ENCODE peak calls at places on chromosomes 1 and 21, in ten cellular contexts. X is chondrocyte, S is kidney, Y is HFFc6, H is pancreas, C is BJ, F is astrocyte of the spinal cord, M is left ventricle myocardium inferior, G is DND-41, R is GM20000. N is an unnamed sample.

GRCh38 chr1:201291917-201292316 is 8.6 kb downstream of the PKP1 start:
- DNase-seq in Y (no peak), S (no peak), X (no peak), M (no peak), H (no peak), F (no peak), G (peak), C (no peak), R (no peak), N (no peak)

GRCh38 chr1:152870831-152871730 is 7.0 kb upstream of the SMCP start:
- DNase-seq in C (no peak), R (no peak), H (no peak), S (no peak), M (no peak), X (no peak), Y (peak), F (peak), G (peak), N (no peak)

GRCh38 chr21:15066231-15066577 is 1.4 kb upstream of the NRIP1 start:
- DNase-seq in C (no peak), G (no peak), H (no peak), R (no peak), S (no peak), X (no peak), Y (no peak), M (no peak), F (peak), N (no peak)

GRCh38 chr1:93446837-93447451 is 974 bp upstream of the FNBP1L start:
- DNase-seq in S (no peak), G (no peak), F (no peak), M (no peak), Y (no peak), C (no peak), X (no peak), H (peak), R (peak), N (no peak)

GRCh38 chr1:235127774-235128452 is 724 bp downstream of the TOMM20 start:
- DNase-seq in M (no peak), R (no peak), S (no peak), F (peak), Y (no peak), C (no peak), G (peak), H (no peak), X (no peak), N (peak)

GRCh38 chr1:36359911-36360310 is 25.8 kb downstream of the STK40 start:
- DNase-seq in C (no peak), R (no peak), M (no peak), Y (no peak), F (no peak), S (no peak), H (no peak), X (no peak), G (no peak), N (no peak)

GRCh38 chr1:205229916-205230700 is 2.4 kb downstream of the TMCC2 start:
- DNase-seq in G (no peak), M (no peak), S (no peak), C (no peak), X (no peak), R (no peak), Y (no peak), H (no peak), F (no peak), N (peak)

GRCh38 chr1:52978045-52978444 is 51.0 kb downstream of the SCP2 start:
- DNase-seq in H (no peak), R (no peak), F (no peak), G (no peak), C (no peak), Y (no peak), S (no peak), M (no peak), X (no peak), N (no peak)

GRCh38 chr1:182602945-182603645 is 1.1 kb downstream of the RGS16 start:
- DNase-seq in G (peak), M (no peak), Y (no peak), S (no peak), F (no peak), X (no peak), C (no peak), H (no peak), R (no peak), N (no peak)

GRCh38 chr1:219416598-219417238 is 196.2 kb downstream of the ZC3H11B start:
- DNase-seq in G (peak), H (peak), S (no peak), Y (peak), F (peak), C (no peak), M (peak), R (peak), X (no peak), N (no peak)

GRCh38 chr1:18090636-18091035 is 17.0 kb upstream of the IGSF21 start:
- DNase-seq in C (no peak), Y (no peak), X (no peak), S (no peak), M (no peak), G (no peak), F (no peak), H (no peak), R (no peak), N (no peak)

GRCh38 chr21:46099476-46099875 is 1.6 kb downstream of the COL6A2 start:
- DNase-seq in R (no peak), G (no peak), C (no peak), Y (no peak), F (no peak), S (peak), M (peak), X (peak), H (peak), N (peak)

GRCh38 chr1:162854245-162854860 is 6.6 kb downstream of the CCDC190 start:
- DNase-seq in F (peak), M (peak), S (no peak), H (no peak), R (peak), G (peak), X (no peak), Y (peak), C (peak), N (no peak)

GRCh38 chr1:35810096-35810860 is 2.5 kb downstream of the AGO4 start:
- DNase-seq in R (no peak), C (no peak), X (no peak), S (no peak), H (no peak), M (no peak), F (peak), Y (peak), G (no peak), N (no peak)

GRCh38 chr1:192159034-192159433 is 772 bp downstream of the RGS18 start:
- DNase-seq in M (no peak), C (no peak), S (no peak), G (peak), R (no peak), Y (no peak), X (no peak), F (no peak), H (no peak), N (no peak)

GRCh38 chr21:40548134-40548533 is 298.8 kb downstream of the DSCAM start:
- DNase-seq in C (no peak), Y (no peak), R (no peak), S (no peak), F (no peak), H (no peak), G (no peak), X (no peak), M (no peak), N (no peak)

GRCh38 chr1:111496398-111496797 is 7.0 kb downstream of the ADORA3 start:
- DNase-seq in R (no peak), Y (no peak), F (no peak), C (no peak), M (no peak), X (no peak), G (no peak), S (no peak), H (no peak), N (no peak)

GRCh38 chr1:203173566-203173965 is 2.1 kb downstream of the MYBPH start:
- DNase-seq in H (peak), G (no peak), Y (no peak), S (peak), F (no peak), R (peak), C (no peak), X (no peak), M (no peak), N (no peak)

GRCh38 chr1:180842482-180842881 is 70.2 kb upstream of the KIAA1614 start:
- DNase-seq in S (no peak), C (no peak), Y (no peak), R (no peak), H (no peak), F (peak), G (no peak), X (no peak), M (no peak), N (no peak)

GRCh38 chr1:162056568-162056967 is 12.9 kb upstream of the NOS1AP start:
- DNase-seq in Y (no peak), S (no peak), F (no peak), R (no peak), H (no peak), C (no peak), M (no peak), G (no peak), X (no peak), N (no peak)

GRCh38 chr1:100053727-100054126 is 79.0 kb downstream of the SASS6 start:
- DNase-seq in M (no peak), R (no peak), X (no peak), Y (no peak), H (no peak), G (no peak), S (no peak), F (no peak), C (no peak), N (no peak)

GRCh38 chr1:109438798-109439297 is 12.6 kb upstream of the PSMA5 start:
- DNase-seq in C (peak), G (no peak), R (peak), X (no peak), Y (peak), M (no peak), S (no peak), H (no peak), F (peak), N (no peak)

GRCh38 chr1:248786106-248786665 is 30.6 kb upstream of the LYPD8 start:
- DNase-seq in M (no peak), Y (no peak), X (no peak), H (no peak), R (no peak), S (no peak), C (no peak), F (no peak), G (no peak), N (no peak)

GRCh38 chr1:94702440-94702810 is 117.7 kb upstream of the SLC44A3 start:
- DNase-seq in H (no peak), M (no peak), G (no peak), Y (no peak), S (no peak), R (no peak), F (peak), C (peak), X (no peak), N (no peak)

GRCh38 chr1:77825356-77825709 is 45.9 kb downstream of the MIGA1 start:
- DNase-seq in X (no peak), R (peak), Y (peak), F (peak), H (no peak), M (no peak), G (no peak), S (no peak), C (peak), N (no peak)

GRCh38 chr1:222754386-222755139 is 17.6 kb downstream of the FAM177B start:
- DNase-seq in H (no peak), C (peak), G (no peak), X (no peak), F (peak), M (peak), Y (peak), R (no peak), S (peak), N (no peak)

DNA sequence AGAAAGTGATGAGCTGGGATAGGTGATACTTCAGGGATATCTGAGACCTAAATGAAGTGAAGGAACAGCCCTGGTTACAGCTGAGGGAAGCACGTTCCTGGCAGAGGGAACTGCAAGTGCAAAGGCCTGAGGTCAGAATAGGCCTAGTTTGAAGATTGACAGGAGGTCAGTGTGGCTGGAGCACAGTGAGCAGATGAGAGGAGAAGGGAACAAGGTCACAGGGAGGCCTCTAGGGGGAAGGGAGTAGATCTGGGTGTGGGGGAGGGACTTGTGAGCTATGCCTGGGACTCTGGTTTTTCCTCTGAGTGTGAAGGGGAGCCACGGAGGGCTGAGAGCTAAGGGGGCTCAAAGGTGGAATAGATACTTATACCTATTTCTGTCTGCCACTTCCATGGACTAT is 736.4 kb downstream of the MATN1 start:
- DNase-seq in S (no peak), Y (no peak), R (no peak), F (no peak), C (no peak), G (no peak), M (no peak), X (no peak), H (no peak), N (peak)
- TF ChIP-seq CTCF in S (no peak), Y (no peak), R (no peak), F (no peak), C (no peak), G (no peak), M (no peak), X (no peak), H (no peak), N (no peak)

DNA sequence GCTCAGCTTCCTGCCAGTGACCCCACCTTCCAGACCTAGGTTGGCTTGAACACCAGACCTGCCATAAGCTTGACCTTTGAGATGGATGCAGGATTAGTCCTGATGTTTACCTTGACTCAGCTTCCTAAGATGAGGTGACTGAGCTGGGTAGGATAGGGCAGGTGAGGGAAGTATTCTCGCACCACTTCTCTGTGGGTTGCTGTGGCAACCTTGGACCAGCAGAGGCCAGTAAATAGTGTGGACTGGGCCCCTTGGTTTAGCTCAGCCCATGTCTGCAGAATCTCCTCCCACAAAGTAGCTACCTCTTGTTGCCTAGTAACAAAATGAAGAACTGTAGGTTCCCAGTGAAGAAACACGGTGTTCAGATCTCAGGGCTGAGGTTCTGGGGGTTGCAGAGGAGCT is 8.4 kb downstream of the RPS6KA1 start:
- DNase-seq in X (no peak), S (no peak), M (no peak), G (no peak), C (no peak), R (peak), Y (peak), H (no peak), F (peak), N (no peak)
- TF ChIP-seq CTCF in X (peak), S (no peak), M (peak), G (peak), C (peak), R (peak), Y (peak), H (no peak), F (peak), N (peak)

GRCh38 chr1:70871790-70872189 is 175.8 kb downstream of the PTGER3 start:
- DNase-seq in S (no peak), Y (no peak), X (no peak), M (no peak), G (no peak), R (no peak), H (no peak), F (no peak), C (no peak), N (no peak)

GRCh38 chr1:70864302-70864701 is 183.3 kb downstream of the PTGER3 start:
- DNase-seq in X (no peak), G (no peak), C (peak), Y (peak), M (no peak), S (no peak), F (no peak), R (no peak), H (no peak), N (no peak)

GRCh38 chr1:70863256-70863655 is 184.4 kb downstream of the PTGER3 start:
- DNase-seq in C (no peak), Y (peak), G (no peak), M (no peak), X (no peak), H (no peak), F (no peak), R (no peak), S (no peak), N (no peak)

GRCh38 chr1:70866522-70867256 is 180.9 kb downstream of the PTGER3 start:
- DNase-seq in C (no peak), R (no peak), F (no peak), G (peak), Y (no peak), S (no peak), X (no peak), H (no peak), M (no peak), N (no peak)
- TF ChIP-seq CTCF in C (no peak), R (no peak), F (no peak), G (peak), Y (no peak), S (no peak), X (no peak), H (no peak), M (no peak), N (no peak)

DNA sequence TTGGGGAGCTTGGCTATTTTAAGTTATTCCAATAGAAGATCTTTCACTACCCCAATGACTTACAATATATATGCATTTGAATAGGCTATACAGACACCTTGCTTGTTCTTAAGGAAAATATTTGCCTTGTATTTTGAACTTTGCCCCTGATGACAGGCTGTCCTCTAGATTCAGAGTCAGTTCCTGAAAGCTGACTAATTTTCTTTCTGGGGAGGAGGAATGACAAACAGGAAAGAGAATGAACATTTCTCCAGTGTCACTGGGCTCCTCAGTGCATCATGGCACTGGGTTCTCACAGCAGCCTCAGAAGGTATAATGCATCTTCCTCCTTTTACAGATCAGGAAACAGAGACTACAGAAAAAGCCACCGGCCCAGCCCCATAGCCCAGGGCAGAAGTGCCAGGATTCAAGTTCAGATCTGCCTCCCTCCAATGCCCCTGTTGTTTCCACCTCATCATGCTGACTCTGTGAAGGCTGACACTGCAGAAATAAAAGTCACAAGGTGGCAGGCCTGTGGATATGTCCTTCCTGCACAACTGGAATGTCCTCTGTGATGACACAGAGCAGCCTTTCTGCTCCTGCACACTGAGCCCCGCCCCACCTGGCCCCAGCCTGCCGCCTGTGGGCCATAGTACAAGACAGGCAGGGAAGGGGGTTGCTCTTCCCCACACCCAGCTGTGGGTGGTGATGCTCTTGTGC is 6.6 kb downstream of the TTC22 start:
- DNase-seq in C (no peak), Y (peak), G (no peak), F (no peak), X (no peak), M (no peak), R (no peak), H (no peak), S (no peak), N (no peak)
- TF ChIP-seq CTCF in C (no peak), Y (no peak), G (no peak), F (no peak), X (no peak), M (no peak), R (no peak), H (no peak), S (no peak), N (no peak)